ENCODE peak calls at places on chromosomes 7 and 10, in four cellular contexts. One of them, this sample, is unnamed.

GRCh38 chr10:80669485-80669884 is 131.8 kb downstream of the SH2D4B start:
- DNase-seq in H1: no peak
- DNase-seq in A549: no peak
- DNase-seq in K562: no peak
- DNase-seq in this sample: no peak

GRCh38 chr10:72762042-72762441 is 70.1 kb downstream of the MCU start:
- DNase-seq in H1: no peak
- DNase-seq in A549: no peak
- DNase-seq in K562: no peak
- DNase-seq in this sample: peak; percentile 50

GRCh38 chr7:3107889-3108570 is 64.4 kb upstream of the CARD11 start:
- DNase-seq in H1: no peak
- DNase-seq in A549: no peak
- DNase-seq in K562: no peak
- DNase-seq in this sample: no peak

GRCh38 chr7:144063710-144064109 is 5.9 kb upstream of the OR2A25 start:
- DNase-seq in H1: peak; percentile 53
- DNase-seq in A549: no peak
- DNase-seq in K562: peak; percentile 42
- DNase-seq in this sample: no peak

GRCh38 chr7:956031-956430 is 1.6 kb upstream of the ADAP1 start:
- DNase-seq in H1: no peak
- DNase-seq in A549: no peak
- DNase-seq in K562: no peak
- DNase-seq in this sample: no peak

GRCh38 chr7:2120251-2120660 is 112.5 kb downstream of the MAD1L1 start:
- DNase-seq in H1: no peak
- DNase-seq in A549: no peak
- DNase-seq in K562: no peak
- DNase-seq in this sample: no peak

GRCh38 chr10:87064651-87065050 is 30.0 kb downstream of the GLUD1 start:
- DNase-seq in H1: no peak
- DNase-seq in A549: no peak
- DNase-seq in K562: no peak
- DNase-seq in this sample: no peak

GRCh38 chr10:28179490-28180099 is 123.3 kb downstream of the MPP7 start:
- DNase-seq in H1: no peak
- DNase-seq in A549: peak; percentile 52
- DNase-seq in K562: peak; percentile 42
- DNase-seq in this sample: peak; percentile 71

GRCh38 chr10:102682981-102683380 is 31.2 kb downstream of the ARL3 start:
- DNase-seq in H1: no peak
- DNase-seq in A549: no peak
- DNase-seq in K562: no peak
- DNase-seq in this sample: no peak

GRCh38 chr7:152136623-152137022 is 111.1 kb downstream of the GALNT11 start:
- DNase-seq in H1: no peak
- DNase-seq in A549: no peak
- DNase-seq in K562: no peak
- DNase-seq in this sample: no peak

GRCh38 chr7:74174606-74175082 is 488 bp downstream of the EIF4H start:
- DNase-seq in H1: no peak
- DNase-seq in A549: peak; percentile 45
- DNase-seq in K562: no peak
- DNase-seq in this sample: peak; percentile 69

GRCh38 chr10:43304687-43305333 is 37.9 kb upstream of the RASGEF1A start:
- DNase-seq in H1: peak; percentile 64
- DNase-seq in A549: peak; percentile 43
- DNase-seq in K562: peak; percentile 54
- DNase-seq in this sample: peak; percentile 11

GRCh38 chr10:91197044-91197651 is 23.3 kb upstream of the PCGF5 start:
- DNase-seq in H1: no peak
- DNase-seq in A549: no peak
- DNase-seq in K562: no peak
- DNase-seq in this sample: no peak

GRCh38 chr10:126097558-126098215 is 201.3 kb downstream of the FANK1 start:
- DNase-seq in H1: no peak
- DNase-seq in A549: no peak
- DNase-seq in K562: no peak
- DNase-seq in this sample: no peak

GRCh38 chr10:112952282-112952991 is 2.4 kb downstream of the TCF7L2 start:
- DNase-seq in H1: no peak
- DNase-seq in A549: peak; percentile 48
- DNase-seq in K562: no peak
- DNase-seq in this sample: no peak

GRCh38 chr7:29987821-29988317 is 1.7 kb downstream of the SCRN1 start:
- DNase-seq in H1: no peak
- DNase-seq in A549: peak; percentile 91
- DNase-seq in K562: no peak
- DNase-seq in this sample: peak; percentile 71

GRCh38 chr7:105776068-105776790 is 100.2 kb downstream of the ATXN7L1 start:
- DNase-seq in H1: peak; percentile 71
- DNase-seq in A549: peak; percentile 83
- DNase-seq in K562: peak; percentile 42
- DNase-seq in this sample: peak; percentile 47

GRCh38 chr7:42843209-42843800 is 68.6 kb downstream of the C7orf25 start:
- DNase-seq in H1: no peak
- DNase-seq in A549: peak; percentile 51
- DNase-seq in K562: peak; percentile 27
- DNase-seq in this sample: peak; percentile 53

GRCh38 chr10:11214407-11214806 is 196.7 kb downstream of the CELF2 start:
- DNase-seq in H1: no peak
- DNase-seq in A549: no peak
- DNase-seq in K562: no peak
- DNase-seq in this sample: no peak

GRCh38 chr7:4861673-4862072 is at the start of gene PAPOLB:
- DNase-seq in H1: no peak
- DNase-seq in A549: no peak
- DNase-seq in K562: no peak
- DNase-seq in this sample: no peak

GRCh38 chr10:110634527-110635209 is 9.5 kb upstream of the RBM20 start:
- DNase-seq in H1: no peak
- DNase-seq in A549: no peak
- DNase-seq in K562: no peak
- DNase-seq in this sample: no peak

GRCh38 chr7:69663911-69664310 is 65.6 kb downstream of the AUTS2 start:
- DNase-seq in H1: no peak
- DNase-seq in A549: no peak
- DNase-seq in K562: no peak
- DNase-seq in this sample: no peak

GRCh38 chr10:103767756-103768155 is 87.6 kb downstream of the SH3PXD2A start:
- DNase-seq in H1: no peak
- DNase-seq in A549: no peak
- DNase-seq in K562: no peak
- DNase-seq in this sample: no peak

GRCh38 chr10:5951721-5952407 is 25.5 kb downstream of the IL15RA start:
- DNase-seq in H1: no peak
- DNase-seq in A549: no peak
- DNase-seq in K562: no peak
- DNase-seq in this sample: no peak

GRCh38 chr10:26488344-26488743 is 50.2 kb downstream of the APBB1IP start:
- DNase-seq in H1: no peak
- DNase-seq in A549: peak; percentile 70
- DNase-seq in K562: no peak
- DNase-seq in this sample: no peak

GRCh38 chr10:48590945-48591344 is 13.9 kb downstream of the ARHGAP22 start:
- DNase-seq in H1: no peak
- DNase-seq in A549: no peak
- DNase-seq in K562: no peak
- DNase-seq in this sample: no peak

GRCh38 chr7:152597514-152597913 is 78.4 kb downstream of the XRCC2 start:
- DNase-seq in H1: no peak
- DNase-seq in A549: no peak
- DNase-seq in K562: no peak
- DNase-seq in this sample: no peak

GRCh38 chr10:43708256-43708655 is 59.6 kb upstream of the ZNF32 start:
- DNase-seq in H1: no peak
- DNase-seq in A549: no peak
- DNase-seq in K562: no peak
- DNase-seq in this sample: no peak

GRCh38 chr7:103991406-103991805 is 1.9 kb upstream of the RELN start:
- DNase-seq in H1: no peak
- DNase-seq in A549: no peak
- DNase-seq in K562: no peak
- DNase-seq in this sample: no peak

GRCh38 chr10:49114718-49115014 is 656 bp downstream of the VSTM4 start:
- DNase-seq in H1: no peak
- DNase-seq in A549: no peak
- DNase-seq in K562: no peak
- DNase-seq in this sample: no peak

GRCh38 chr7:44965441-44965903 is 13.3 kb downstream of the MYO1G start:
- DNase-seq in H1: peak; percentile 46
- DNase-seq in A549: no peak
- DNase-seq in K562: no peak
- DNase-seq in this sample: no peak

GRCh38 chr7:24751484-24751883 is 5.8 kb downstream of the GSDME start:
- DNase-seq in H1: no peak
- DNase-seq in A549: no peak
- DNase-seq in K562: no peak
- DNase-seq in this sample: no peak

GRCh38 chr10:96721207-96721572 is 876 bp upstream of the PIK3AP1 start:
- DNase-seq in H1: no peak
- DNase-seq in A549: no peak
- DNase-seq in K562: no peak
- DNase-seq in this sample: no peak

GRCh38 chr10:59290448-59290847 is 71.9 kb downstream of the FAM13C start:
- DNase-seq in H1: no peak
- DNase-seq in A549: no peak
- DNase-seq in K562: no peak
- DNase-seq in this sample: no peak

GRCh38 chr7:163298-163695 is 29.1 kb upstream of the FAM20C start:
- DNase-seq in H1: no peak
- DNase-seq in A549: no peak
- DNase-seq in K562: no peak
- DNase-seq in this sample: no peak

GRCh38 chr7:113374924-113375323 is 256.6 kb upstream of the SMIM30 start:
- DNase-seq in H1: no peak
- DNase-seq in A549: no peak
- DNase-seq in K562: no peak
- DNase-seq in this sample: no peak

GRCh38 chr7:22153427-22154106 is 203.4 kb downstream of the RAPGEF5 start:
- DNase-seq in H1: no peak
- DNase-seq in A549: no peak
- DNase-seq in K562: no peak
- DNase-seq in this sample: no peak

GRCh38 chr7:51593638-51594037 is 277.0 kb upstream of the COBL start:
- DNase-seq in H1: no peak
- DNase-seq in A549: no peak
- DNase-seq in K562: no peak
- DNase-seq in this sample: no peak

GRCh38 chr10:11245510-11245909 is 227.8 kb downstream of the CELF2 start:
- DNase-seq in H1: no peak
- DNase-seq in A549: no peak
- DNase-seq in K562: no peak
- DNase-seq in this sample: no peak

GRCh38 chr10:89553064-89553734 is 17.8 kb upstream of the SLC16A12 start:
- DNase-seq in H1: no peak
- DNase-seq in A549: peak; percentile 81
- DNase-seq in K562: no peak
- DNase-seq in this sample: peak; percentile 93

DNA sequence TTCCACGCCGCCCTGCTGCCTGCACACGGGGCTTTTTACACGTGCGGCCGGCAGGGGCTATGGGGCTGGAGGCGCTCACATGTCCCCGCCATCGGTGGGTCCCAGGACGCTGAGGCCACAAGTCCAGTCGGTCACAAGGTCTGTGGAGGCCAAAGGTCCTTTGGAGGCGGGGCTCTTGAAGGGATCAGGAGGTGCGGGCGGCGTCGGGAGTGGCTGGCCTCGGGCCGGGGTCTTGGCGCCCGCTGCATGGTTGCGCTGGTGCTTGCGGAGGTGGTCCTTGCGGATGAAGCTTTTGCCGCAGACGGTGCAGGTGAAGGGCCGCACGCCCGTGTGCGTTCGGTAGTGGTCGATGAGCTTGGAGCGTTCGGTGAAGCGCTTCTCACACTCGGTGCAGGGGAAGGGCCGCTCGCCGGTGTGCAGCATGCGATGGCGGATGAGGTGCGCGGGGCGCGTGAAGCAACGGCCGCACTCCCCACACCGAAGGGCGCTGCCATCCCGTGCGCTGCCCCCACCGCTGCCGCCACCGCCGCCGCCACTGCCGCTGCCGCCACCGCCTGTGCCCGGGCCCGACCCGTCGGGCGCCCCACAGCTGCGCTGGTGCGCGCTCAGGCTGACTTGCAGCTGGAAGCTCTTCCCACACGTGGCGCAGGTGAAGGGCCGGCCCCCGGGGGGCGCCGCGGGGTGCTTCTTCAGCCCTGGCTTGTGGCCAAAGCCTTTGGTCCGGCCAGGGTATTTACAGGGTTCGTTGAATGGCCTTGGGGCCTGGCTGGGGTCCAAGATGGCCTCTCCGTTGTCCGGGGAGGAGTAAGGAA is 13.7 kb upstream of the ZNF777 start:
- DNase-seq in H1: no peak
- DNase-seq in A549: no peak
- DNase-seq in K562: no peak
- DNase-seq in this sample: no peak
- H3K4me1 ChIP-seq in H1: peaks cover 10% of the 10 kb centered on the region
- H3K4me1 ChIP-seq in A549: no peaks in the 10 kb centered on the region
- H3K4me1 ChIP-seq in K562: no peaks in the 10 kb centered on the region
- H3K4me1 ChIP-seq in this sample: no peaks in the 10 kb centered on the region

GRCh38 chr10:971150-971542 is 17.1 kb upstream of the GTPBP4 start:
- DNase-seq in H1: no peak
- DNase-seq in A549: no peak
- DNase-seq in K562: no peak
- DNase-seq in this sample: no peak
- H3K27ac ChIP-seq in H1: no peak overlapping the region
- H3K27ac ChIP-seq in A549: no peak overlapping the region
- H3K27ac ChIP-seq in K562: no peak overlapping the region
- H3K27ac ChIP-seq in this sample: no peak overlapping the region

DNA sequence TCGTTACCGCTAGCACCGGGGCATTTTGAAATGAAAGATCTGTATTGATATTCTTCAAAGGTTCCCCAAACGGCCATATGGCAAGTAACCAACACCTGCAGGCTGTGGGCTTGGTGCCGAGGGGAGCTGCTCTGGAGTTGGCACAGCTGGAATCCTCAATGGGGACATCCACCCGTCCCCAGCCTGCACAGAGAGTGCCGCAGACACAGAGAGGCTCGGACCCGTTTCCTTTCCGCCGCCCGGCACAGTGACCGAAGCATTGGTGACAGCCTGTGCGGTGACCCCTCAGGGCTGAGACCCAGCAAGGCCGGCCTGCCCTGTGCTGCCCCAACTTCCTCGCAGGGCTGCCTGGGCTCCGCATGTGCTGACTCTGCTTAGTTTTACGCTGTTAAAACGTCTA is 4.5 kb downstream of the CFAP46 start:
- DNase-seq in H1: no peak
- DNase-seq in A549: no peak
- DNase-seq in K562: no peak
- DNase-seq in this sample: no peak
- TF ChIP-seq JUN in H1: no peak
- TF ChIP-seq JUN in A549: no peak
- TF ChIP-seq JUN in K562: no peak
- TF ChIP-seq JUN in this sample: no peak

GRCh38 chr7:136941815-136942214 is 73.4 kb downstream of the CHRM2 start:
- DNase-seq in H1: no peak
- DNase-seq in A549: no peak
- DNase-seq in K562: no peak
- DNase-seq in this sample: no peak
- H3K4me1 ChIP-seq in H1: peaks cover 2% of the 10 kb centered on the region
- H3K4me1 ChIP-seq in A549: no peaks in the 10 kb centered on the region
- H3K4me1 ChIP-seq in K562: no peaks in the 10 kb centered on the region
- H3K4me1 ChIP-seq in this sample: no peaks in the 10 kb centered on the region

GRCh38 chr7:37201876-37202198 is 246.8 kb downstream of the ELMO1 start:
- DNase-seq in H1: no peak
- DNase-seq in A549: no peak
- DNase-seq in K562: no peak
- DNase-seq in this sample: no peak
- H3K27ac ChIP-seq in H1: no peak overlapping the region
- H3K27ac ChIP-seq in A549: no peak overlapping the region
- H3K27ac ChIP-seq in K562: no peak overlapping the region
- H3K27ac ChIP-seq in this sample: no peak overlapping the region

This sample was measured in endothelial cell of umbilical vein.